ENCODE peak calls at places on chromosomes 6 and 20, in four cellular contexts. X, M, Z and E are unnamed samples.

GRCh38 chr6:137799950-137800568 is 67.0 kb upstream of the TNFAIP3 start:
- DNase-seq in X (peak), M (peak), Z (peak), E (peak)

GRCh38 chr6:42136508-42137191 is 5.8 kb downstream of the C6orf132 start:
- DNase-seq in X (peak), M (peak), Z (peak), E (peak)

GRCh38 chr20:41329435-41330342 is 10.9 kb upstream of the LPIN3 start:
- DNase-seq in X (peak), M (peak), Z (no peak), E (peak)

GRCh38 chr6:4351857-4352669 is 216.7 kb upstream of the ECI2 start:
- DNase-seq in X (peak), M (peak), Z (peak), E (peak)

GRCh38 chr20:13784271-13784892 is 337 bp downstream of the ESF1 start:
- DNase-seq in X (no peak), M (no peak), Z (no peak), E (no peak)

GRCh38 chr6:104483225-104483834 is 376.4 kb downstream of the HACE1 start:
- DNase-seq in X (peak), M (no peak), Z (no peak), E (peak)

GRCh38 chr20:22456109-22456508 is 128.3 kb downstream of the FOXA2 start:
- DNase-seq in X (no peak), M (no peak), Z (peak), E (no peak)

GRCh38 chr6:13248053-13248452 is 80.3 kb downstream of the TBC1D7 start:
- DNase-seq in X (peak), M (no peak), Z (no peak), E (peak)

GRCh38 chr6:19757036-19757435 is 80.1 kb upstream of the ID4 start:
- DNase-seq in X (peak), M (no peak), Z (no peak), E (no peak)

GRCh38 chr6:70108230-70108629 is 194.7 kb downstream of the COL9A1 start:
- DNase-seq in X (peak), M (no peak), Z (no peak), E (peak)

DNA sequence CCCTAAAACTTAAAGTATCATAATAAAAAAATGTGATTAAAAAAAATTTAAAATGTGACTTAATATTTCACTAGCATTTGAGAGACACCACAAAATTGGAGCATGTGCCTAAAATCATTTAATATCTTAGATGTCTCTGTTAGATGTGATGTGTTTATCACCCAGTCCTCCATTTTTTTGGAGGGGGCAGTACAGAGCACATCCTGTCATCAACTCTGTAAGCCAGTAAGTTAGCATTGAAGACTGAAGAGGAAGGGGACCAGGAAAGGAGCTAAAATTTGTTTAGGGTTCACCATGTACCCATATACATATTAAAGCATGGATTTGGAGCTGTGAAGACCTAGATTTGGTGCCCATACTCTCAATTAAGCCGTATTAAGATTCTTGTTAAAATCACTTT is 30.7 kb upstream of the ADIG start:
- DNase-seq in X (no peak), M (no peak), Z (no peak), E (peak)
- TF ChIP-seq CTCF in X (no peak), M (no peak), Z (peak), E (no peak)

DNA sequence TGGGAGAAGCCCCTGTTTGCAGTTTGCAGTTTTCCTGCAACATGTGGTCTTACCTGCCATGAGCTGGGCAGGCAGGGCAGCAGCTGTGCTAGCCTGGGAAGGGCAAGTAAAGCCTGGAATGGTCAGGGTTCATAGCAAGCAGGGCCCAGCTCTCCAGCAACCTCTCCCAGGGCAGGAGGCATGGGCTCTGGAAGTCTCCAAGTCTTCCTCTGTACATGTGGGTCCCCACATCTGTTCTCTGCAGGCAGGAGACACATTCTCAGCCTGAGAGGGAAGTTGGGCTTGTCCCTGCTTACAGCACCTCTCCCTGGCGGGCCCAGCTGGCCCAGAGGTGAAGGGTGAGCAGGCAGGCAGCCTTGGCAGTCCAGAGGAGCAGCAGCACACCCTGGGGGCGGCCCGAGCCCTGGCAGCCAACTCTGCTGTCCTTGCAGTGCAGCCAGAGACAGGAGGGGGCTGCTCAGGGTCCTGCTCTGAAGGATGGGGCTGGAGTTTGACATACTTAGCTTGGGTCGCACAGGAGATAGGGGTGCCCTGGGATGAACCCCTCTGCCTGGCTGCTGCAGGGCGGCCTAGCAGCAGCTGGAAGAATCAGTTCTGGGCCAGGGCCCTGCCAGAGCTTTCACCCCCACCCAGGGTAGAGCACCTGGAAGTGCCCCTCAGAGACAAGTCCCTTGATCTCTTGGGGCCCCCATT is 176.0 kb downstream of the MRPL14 start:
- DNase-seq in X (no peak), M (peak), Z (peak), E (peak)
- TF ChIP-seq CTCF in X (peak), M (peak), Z (peak), E (peak)

GRCh38 chr6:67694127-67694526 is 941.0 kb upstream of the ADGRB3 start:
- DNase-seq in X (no peak), M (no peak), Z (no peak), E (no peak)
- TF ChIP-seq CTCF in X (no peak), M (no peak), Z (peak), E (no peak)

GRCh38 chr6:170429457-170429856 is 122.9 kb downstream of the FAM120B start:
- DNase-seq in X (peak), M (no peak), Z (peak), E (no peak)
- TF ChIP-seq CTCF in X (peak), M (no peak), Z (peak), E (no peak)